ENCODE peak calls at places on chromosomes 16 and 17, in seven cellular contexts. D is amygdala; F is activated T-helper 1 cell treated with anti-CD3 and anti-CD28 coated beads, Interleukin-2, amount 50 U/mL, for 16 hours; Z is transverse colon; Y is endothelial cell; E is heart left ventricle; W is activated CD8-positive, alpha-beta memory T cell treated with anti-CD3 and anti-CD28 coated beads, Interleukin-2, amount 50 U/mL, for 4 hours. N is an unnamed sample.
A peak's percentile ranks its signal among the peaks of the same experiment; 100 is the strongest.

GRCh38 chr17:81869221-81870154 is 1.6 kb downstream of the ARHGDIA start:
- DNase-seq in D (no peak), W (peak; percentile 46), Y (peak; percentile 71), Z (peak; percentile 42), F (no peak), E (peak; percentile 44), N (peak; percentile 74)

GRCh38 chr16:59400830-59401229 is 666.7 kb upstream of the GOT2 start:
- DNase-seq in Y (no peak), E (no peak), F (no peak), Z (no peak), D (no peak), W (no peak), N (no peak)

GRCh38 chr16:57834936-57835335 is 32.6 kb upstream of the KIFC3 start:
- DNase-seq in Z (no peak), E (no peak), D (no peak), W (no peak), Y (no peak), F (no peak), N (no peak)

GRCh38 chr16:85978976-85979375 is 80.0 kb downstream of the IRF8 start:
- DNase-seq in D (no peak), F (no peak), W (no peak), E (no peak), Z (no peak), Y (no peak), N (no peak)

GRCh38 chr16:79690159-79690558 is 89.6 kb upstream of the MAF start:
- DNase-seq in D (no peak), F (no peak), E (no peak), Y (no peak), Z (no peak), W (no peak), N (no peak)

GRCh38 chr17:8923762-8924161 is 41.7 kb downstream of the PIK3R5 start:
- DNase-seq in W (no peak), F (no peak), D (no peak), Z (no peak), Y (no peak), E (no peak), N (no peak)

GRCh38 chr17:61447358-61447757 is 4.9 kb upstream of the TBX4 start:
- DNase-seq in F (no peak), D (no peak), Z (no peak), E (no peak), W (no peak), Y (no peak), N (no peak)

GRCh38 chr16:79664407-79664806 is 63.9 kb upstream of the MAF start:
- DNase-seq in Y (no peak), Z (no peak), D (no peak), E (no peak), W (no peak), F (no peak), N (no peak)

GRCh38 chr17:8326591-8327583 is 12.8 kb upstream of the ODF4 start:
- DNase-seq in E (peak; percentile 54), Y (peak; percentile 50), W (no peak), F (no peak), D (no peak), Z (no peak), N (peak; percentile 60)